ENCODE peak calls at places on chromosomes 6 and 20, in six cellular contexts. X is SK-N-SH, L is dorsolateral prefrontal cortex, I is coronary artery, O is hepatocyte, S is left ventricle myocardium inferior. D is an unnamed sample.

GRCh38 chr6:117600008-117600743 is 2.1 kb downstream of the GOPC start:
- DNase-seq in O (no peak), S (no peak), I (no peak), X (no peak), L (no peak), D (no peak)

GRCh38 chr6:95227301-95227700 is 350.0 kb upstream of the MANEA start:
- DNase-seq in X (peak; percentile 5), O (no peak), L (no peak), S (no peak), I (no peak), D (no peak)

GRCh38 chr6:170040906-170041305 is 250.0 kb downstream of the DLL1 start:
- DNase-seq in O (no peak), S (no peak), L (no peak), I (no peak), X (no peak), D (no peak)

GRCh38 chr6:46220351-46221220 is 49.8 kb upstream of the ENPP5 start:
- DNase-seq in I (no peak), O (no peak), L (no peak), S (no peak), X (no peak), D (no peak)

GRCh38 chr20:33166533-33167113 is 1.3 kb upstream of the BPIFA2 start:
- DNase-seq in S (no peak), O (no peak), I (no peak), X (no peak), L (no peak), D (no peak)

GRCh38 chr20:51428451-51429143 is 113.9 kb downstream of the NFATC2 start:
- DNase-seq in I (peak; percentile 88), L (peak; percentile 52), X (peak; percentile 55), S (peak; percentile 40), O (peak; percentile 79), D (no peak)

GRCh38 chr20:37711987-37712961 is 18.4 kb downstream of the CTNNBL1 start:
- DNase-seq in L (peak; percentile 37), I (no peak), X (peak; percentile 75), O (no peak), S (peak; percentile 38), D (no peak)

GRCh38 chr6:151806757-151807512 is 547 bp upstream of the ESR1 start:
- DNase-seq in X (peak; percentile 8), L (no peak), I (no peak), S (no peak), O (peak; percentile 5), D (no peak)

GRCh38 chr6:42147138-42147562 is 4.7 kb upstream of the C6orf132 start:
- DNase-seq in X (no peak), S (no peak), I (no peak), O (no peak), L (no peak), D (no peak)

DNA sequence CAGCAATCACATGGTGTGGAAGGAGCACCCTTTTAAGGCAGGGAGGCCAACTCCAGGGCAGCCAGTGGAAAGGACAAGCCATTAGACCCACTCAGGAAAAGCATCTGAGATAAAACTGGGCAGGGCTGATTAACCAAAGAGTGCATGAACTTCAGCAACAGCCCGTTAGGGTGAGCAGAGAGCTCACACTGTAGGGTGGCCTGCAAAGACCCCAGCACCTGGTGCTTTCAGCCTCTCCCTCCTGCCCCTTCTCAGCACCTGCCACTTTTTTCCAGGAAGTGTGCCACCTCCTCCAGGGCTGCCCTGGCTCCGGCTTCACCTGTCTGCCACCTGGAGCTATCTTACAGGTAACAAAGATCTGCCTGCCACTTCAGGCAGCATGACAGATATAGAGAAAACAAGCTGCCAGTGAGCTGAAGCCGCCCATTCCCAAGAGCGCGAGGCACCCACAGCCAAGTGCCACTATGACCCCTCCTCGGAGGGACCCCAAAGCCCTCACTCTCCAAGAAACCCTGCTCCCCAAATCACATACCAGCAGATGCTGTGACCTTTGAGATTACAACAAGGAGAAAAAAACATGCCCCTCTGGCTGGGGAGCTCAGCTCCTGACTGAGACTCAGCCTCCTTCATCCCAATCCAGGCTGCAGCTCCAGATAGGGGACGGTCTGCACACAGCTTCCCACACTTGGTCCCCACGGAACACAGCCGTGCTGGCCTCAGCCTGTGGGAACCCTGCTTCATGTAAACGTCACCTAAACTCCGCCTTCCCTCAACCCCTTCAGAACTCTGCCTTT is 71.2 kb downstream of the ABHD12 start:
- DNase-seq in S (no peak), I (no peak), O (no peak), X (no peak), L (peak; percentile 33), D (no peak)
- TF ChIP-seq CTCF in S (no peak), I (no peak), O (no peak), X (no peak), L (no peak), D (no peak)

GRCh38 chr6:158805698-158806373 is 13.3 kb downstream of the EZR start:
- DNase-seq in L (no peak), X (no peak), S (no peak), O (no peak), I (no peak), D (no peak)

GRCh38 chr6:158808442-158808833 is 10.7 kb downstream of the EZR start:
- DNase-seq in O (no peak), I (no peak), L (no peak), X (no peak), S (no peak), D (no peak)

GRCh38 chr6:158810149-158811095 is 8.7 kb downstream of the EZR start:
- DNase-seq in L (no peak), X (no peak), S (no peak), O (no peak), I (no peak), D (no peak)

GRCh38 chr6:158807515-158808441 is 11.4 kb downstream of the EZR start:
- DNase-seq in L (no peak), I (no peak), S (no peak), O (no peak), X (no peak), D (no peak)

DNA sequence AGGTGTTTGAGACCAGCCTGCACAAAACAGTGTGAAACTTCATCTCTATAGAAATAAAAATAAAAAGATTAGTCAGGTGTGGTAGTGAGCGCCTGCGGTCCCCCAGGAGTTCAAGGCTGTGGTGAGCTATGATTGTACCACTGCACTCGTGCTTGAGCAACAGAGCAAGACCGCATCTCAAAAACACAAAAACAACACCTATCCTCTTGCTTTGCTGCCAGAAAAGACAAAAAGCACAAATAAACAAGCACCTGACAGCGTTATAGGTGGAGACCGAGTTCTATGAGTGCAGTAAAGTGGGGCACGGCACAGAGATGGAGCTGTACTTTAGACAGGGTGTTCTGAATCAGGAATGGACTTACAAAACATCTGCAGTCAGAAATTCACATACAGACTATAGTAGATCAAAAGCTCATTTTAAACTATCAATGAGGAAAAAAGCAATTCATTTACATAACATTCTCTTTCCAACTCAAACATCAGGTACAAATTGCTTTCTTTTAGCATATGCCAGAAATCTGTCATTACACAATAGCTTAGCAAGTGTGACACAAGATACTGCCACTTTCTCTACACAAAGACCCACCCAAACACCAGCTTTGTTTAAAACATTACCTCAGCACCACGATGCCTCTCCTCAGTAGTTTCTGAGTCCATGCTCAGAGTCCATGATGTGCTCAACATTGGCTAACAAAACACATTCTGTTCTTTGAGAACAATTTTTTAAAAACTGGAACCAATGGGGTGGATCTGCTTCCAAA is 10.1 kb downstream of the EZR start:
- DNase-seq in O (no peak), X (no peak), I (no peak), L (no peak), S (no peak), D (no peak)
- H3K27ac ChIP-seq in O (peak overlapping the region; percentile 62), X (no peak overlapping the region), I (no peak overlapping the region), L (no peak overlapping the region), S (peak overlapping the region; percentile 48), D (peak overlapping the region; percentile 30)

GRCh38 chr6:1894954-1895353 is 285.2 kb downstream of the FOXC1 start:
- DNase-seq in I (no peak), L (no peak), X (no peak), S (no peak), O (no peak), D (peak; percentile 63)

GRCh38 chr6:1890987-1891386 is 281.3 kb downstream of the FOXC1 start:
- DNase-seq in L (no peak), S (no peak), X (no peak), I (no peak), O (no peak), D (no peak)

GRCh38 chr6:1895721-1896120 is 286.0 kb downstream of the FOXC1 start:
- DNase-seq in X (no peak), L (no peak), O (no peak), I (no peak), S (no peak), D (no peak)

GRCh38 chr6:1892716-1893115 is 283.0 kb downstream of the FOXC1 start:
- DNase-seq in X (no peak), I (no peak), L (no peak), S (no peak), O (no peak), D (no peak)

GRCh38 chr6:1893470-1894130 is 283.9 kb downstream of the FOXC1 start:
- DNase-seq in L (no peak), S (no peak), I (no peak), X (no peak), O (no peak), D (no peak)
- TF ChIP-seq CTCF in L (no peak), S (no peak), I (no peak), X (peak; percentile 30), O (peak; percentile 6), D (no peak)

GRCh38 chr20:50130995-50131394 is 18.0 kb upstream of the UBE2V1 start:
- DNase-seq in X (no peak), S (no peak), I (no peak), L (no peak), O (no peak), D (no peak)
- H3K27ac ChIP-seq in X (no peak overlapping the region), S (peak overlapping the region; percentile 77), I (peak overlapping the region; percentile 72), L (peak overlapping the region; percentile 21), O (no peak overlapping the region), D (peak overlapping the region; percentile 29)

GRCh38 chr6:44859901-44860410 is 468.2 kb upstream of the RUNX2 start:
- DNase-seq in S (no peak), X (no peak), I (no peak), L (no peak), O (no peak), D (no peak)
- TF ChIP-seq CTCF in S (no peak), X (no peak), I (no peak), L (no peak), O (no peak), D (no peak)

D was measured in RWPE1.